ENCODE peak calls at places on chromosomes 1 and 21, in seven cellular contexts. One of them, this sample, is unnamed.

GRCh38 chr1:102182603-102183260 is 186.0 kb upstream of the OLFM3 start:
- DNase-seq in GM23248: no peak
- DNase-seq in MM.1S: no peak
- DNase-seq in PC-3: no peak
- DNase-seq in HCT116: no peak
- DNase-seq in OCI-LY7: no peak
- DNase-seq in GM23338: no peak
- DNase-seq in this sample: no peak

GRCh38 chr1:115183711-115184259 is 94.5 kb upstream of the TSPAN2 start:
- DNase-seq in GM23248: no peak
- DNase-seq in MM.1S: no peak
- DNase-seq in PC-3: no peak
- DNase-seq in HCT116: no peak
- DNase-seq in OCI-LY7: no peak
- DNase-seq in GM23338: no peak
- DNase-seq in this sample: peak; percentile 25

GRCh38 chr1:153916297-153916696 is 6.5 kb downstream of the GATAD2B start:
- DNase-seq in GM23248: no peak
- DNase-seq in MM.1S: no peak
- DNase-seq in PC-3: no peak
- DNase-seq in HCT116: no peak
- DNase-seq in OCI-LY7: no peak
- DNase-seq in GM23338: no peak
- DNase-seq in this sample: no peak

GRCh38 chr21:40531421-40531820 is 315.5 kb downstream of the DSCAM start:
- DNase-seq in GM23248: no peak
- DNase-seq in MM.1S: no peak
- DNase-seq in PC-3: no peak
- DNase-seq in HCT116: no peak
- DNase-seq in OCI-LY7: no peak
- DNase-seq in GM23338: peak; percentile 2
- DNase-seq in this sample: no peak

GRCh38 chr1:205832326-205832751 is 17.6 kb downstream of the PM20D1 start:
- DNase-seq in GM23248: no peak
- DNase-seq in MM.1S: no peak
- DNase-seq in PC-3: no peak
- DNase-seq in HCT116: no peak
- DNase-seq in OCI-LY7: no peak
- DNase-seq in GM23338: no peak
- DNase-seq in this sample: no peak

GRCh38 chr1:43437031-43437973 is 16.4 kb downstream of the HYI start:
- DNase-seq in GM23248: no peak
- DNase-seq in MM.1S: no peak
- DNase-seq in PC-3: no peak
- DNase-seq in HCT116: no peak
- DNase-seq in OCI-LY7: no peak
- DNase-seq in GM23338: peak; percentile 36
- DNase-seq in this sample: no peak

GRCh38 chr1:204409111-204409510 is 2.5 kb downstream of the PPP1R15B start:
- DNase-seq in GM23248: peak; percentile 37
- DNase-seq in MM.1S: no peak
- DNase-seq in PC-3: no peak
- DNase-seq in HCT116: no peak
- DNase-seq in OCI-LY7: no peak
- DNase-seq in GM23338: no peak
- DNase-seq in this sample: no peak

GRCh38 chr21:42021751-42022430 is 11.7 kb upstream of the ZBTB21 start:
- DNase-seq in GM23248: no peak
- DNase-seq in MM.1S: no peak
- DNase-seq in PC-3: no peak
- DNase-seq in HCT116: no peak
- DNase-seq in OCI-LY7: no peak
- DNase-seq in GM23338: peak; percentile 66
- DNase-seq in this sample: no peak

GRCh38 chr1:152050886-152051764 is 14.3 kb upstream of the S100A11 start:
- DNase-seq in GM23248: peak; percentile 57
- DNase-seq in MM.1S: no peak
- DNase-seq in PC-3: peak; percentile 44
- DNase-seq in HCT116: no peak
- DNase-seq in OCI-LY7: no peak
- DNase-seq in GM23338: peak; percentile 15
- DNase-seq in this sample: no peak

GRCh38 chr1:228077565-228078330 is 4.8 kb upstream of the ARF1 start:
- DNase-seq in GM23248: no peak
- DNase-seq in MM.1S: no peak
- DNase-seq in PC-3: no peak
- DNase-seq in HCT116: no peak
- DNase-seq in OCI-LY7: no peak
- DNase-seq in GM23338: no peak
- DNase-seq in this sample: no peak

GRCh38 chr1:67009792-67010191 is 44.2 kb downstream of the SLC35D1 start:
- DNase-seq in GM23248: no peak
- DNase-seq in MM.1S: no peak
- DNase-seq in PC-3: no peak
- DNase-seq in HCT116: no peak
- DNase-seq in OCI-LY7: no peak
- DNase-seq in GM23338: no peak
- DNase-seq in this sample: no peak

GRCh38 chr1:56301791-56302190 is 277.6 kb downstream of the PLPP3 start:
- DNase-seq in GM23248: peak; percentile 67
- DNase-seq in MM.1S: no peak
- DNase-seq in PC-3: peak; percentile 85
- DNase-seq in HCT116: no peak
- DNase-seq in OCI-LY7: no peak
- DNase-seq in GM23338: no peak
- DNase-seq in this sample: no peak

GRCh38 chr1:195075973-195076372 is 1532.3 kb downstream of the KCNT2 start:
- DNase-seq in GM23248: no peak
- DNase-seq in MM.1S: no peak
- DNase-seq in PC-3: no peak
- DNase-seq in HCT116: no peak
- DNase-seq in OCI-LY7: no peak
- DNase-seq in GM23338: no peak
- DNase-seq in this sample: no peak

GRCh38 chr1:76494807-76495206 is 372.5 kb upstream of the ST6GALNAC5 start:
- DNase-seq in GM23248: peak; percentile 57
- DNase-seq in MM.1S: no peak
- DNase-seq in PC-3: no peak
- DNase-seq in HCT116: no peak
- DNase-seq in OCI-LY7: no peak
- DNase-seq in GM23338: peak; percentile 16
- DNase-seq in this sample: no peak

GRCh38 chr1:158793604-158794003 is 12.6 kb upstream of the OR6N2 start:
- DNase-seq in GM23248: peak; percentile 8
- DNase-seq in MM.1S: peak; percentile 53
- DNase-seq in PC-3: no peak
- DNase-seq in HCT116: no peak
- DNase-seq in OCI-LY7: peak; percentile 30
- DNase-seq in GM23338: peak; percentile 68
- DNase-seq in this sample: no peak

GRCh38 chr1:179817789-179818188 is 59.8 kb downstream of the TOR1AIP2 start:
- DNase-seq in GM23248: peak; percentile 79
- DNase-seq in MM.1S: no peak
- DNase-seq in PC-3: no peak
- DNase-seq in HCT116: no peak
- DNase-seq in OCI-LY7: no peak
- DNase-seq in GM23338: no peak
- DNase-seq in this sample: no peak

GRCh38 chr1:233904979-233905415 is 521 bp downstream of the SLC35F3 start:
- DNase-seq in GM23248: peak; percentile 6
- DNase-seq in MM.1S: no peak
- DNase-seq in PC-3: peak; percentile 49
- DNase-seq in HCT116: no peak
- DNase-seq in OCI-LY7: no peak
- DNase-seq in GM23338: no peak
- DNase-seq in this sample: peak; percentile 32

GRCh38 chr21:26115346-26115745 is 55.2 kb downstream of the APP start:
- DNase-seq in GM23248: no peak
- DNase-seq in MM.1S: no peak
- DNase-seq in PC-3: peak; percentile 70
- DNase-seq in HCT116: no peak
- DNase-seq in OCI-LY7: no peak
- DNase-seq in GM23338: no peak
- DNase-seq in this sample: no peak

GRCh38 chr1:197486948-197487347 is 218.9 kb downstream of the CRB1 start:
- DNase-seq in GM23248: no peak
- DNase-seq in MM.1S: no peak
- DNase-seq in PC-3: no peak
- DNase-seq in HCT116: no peak
- DNase-seq in OCI-LY7: no peak
- DNase-seq in GM23338: no peak
- DNase-seq in this sample: peak; percentile 20

GRCh38 chr1:183135336-183135735 is 50.7 kb upstream of the LAMC2 start:
- DNase-seq in GM23248: no peak
- DNase-seq in MM.1S: no peak
- DNase-seq in PC-3: no peak
- DNase-seq in HCT116: no peak
- DNase-seq in OCI-LY7: no peak
- DNase-seq in GM23338: no peak
- DNase-seq in this sample: no peak

GRCh38 chr1:183126528-183126927 is 59.5 kb upstream of the LAMC2 start:
- DNase-seq in GM23248: peak; percentile 59
- DNase-seq in MM.1S: no peak
- DNase-seq in PC-3: no peak
- DNase-seq in HCT116: no peak
- DNase-seq in OCI-LY7: no peak
- DNase-seq in GM23338: no peak
- DNase-seq in this sample: no peak

GRCh38 chr1:183129921-183130675 is 56.0 kb upstream of the LAMC2 start:
- DNase-seq in GM23248: peak; percentile 51
- DNase-seq in MM.1S: no peak
- DNase-seq in PC-3: no peak
- DNase-seq in HCT116: no peak
- DNase-seq in OCI-LY7: no peak
- DNase-seq in GM23338: no peak
- DNase-seq in this sample: no peak

GRCh38 chr1:183126000-183126366 is 60.1 kb upstream of the LAMC2 start:
- DNase-seq in GM23248: no peak
- DNase-seq in MM.1S: no peak
- DNase-seq in PC-3: no peak
- DNase-seq in HCT116: no peak
- DNase-seq in OCI-LY7: no peak
- DNase-seq in GM23338: no peak
- DNase-seq in this sample: no peak

GRCh38 chr1:183131166-183131565 is 54.9 kb upstream of the LAMC2 start:
- DNase-seq in GM23248: no peak
- DNase-seq in MM.1S: no peak
- DNase-seq in PC-3: no peak
- DNase-seq in HCT116: no peak
- DNase-seq in OCI-LY7: no peak
- DNase-seq in GM23338: no peak
- DNase-seq in this sample: no peak
- H3K9me2 ChIP-seq in GM23248: no peaks in the 10 kb centered on the region
- H3K9me2 ChIP-seq in MM.1S: no peaks in the 10 kb centered on the region
- H3K9me2 ChIP-seq in PC-3: no peaks in the 10 kb centered on the region
- H3K9me2 ChIP-seq in HCT116: no peaks in the 10 kb centered on the region
- H3K9me2 ChIP-seq in OCI-LY7: no peaks in the 10 kb centered on the region
- H3K9me2 ChIP-seq in GM23338: no peaks in the 10 kb centered on the region
- H3K9me2 ChIP-seq in this sample: no peaks in the 10 kb centered on the region

DNA sequence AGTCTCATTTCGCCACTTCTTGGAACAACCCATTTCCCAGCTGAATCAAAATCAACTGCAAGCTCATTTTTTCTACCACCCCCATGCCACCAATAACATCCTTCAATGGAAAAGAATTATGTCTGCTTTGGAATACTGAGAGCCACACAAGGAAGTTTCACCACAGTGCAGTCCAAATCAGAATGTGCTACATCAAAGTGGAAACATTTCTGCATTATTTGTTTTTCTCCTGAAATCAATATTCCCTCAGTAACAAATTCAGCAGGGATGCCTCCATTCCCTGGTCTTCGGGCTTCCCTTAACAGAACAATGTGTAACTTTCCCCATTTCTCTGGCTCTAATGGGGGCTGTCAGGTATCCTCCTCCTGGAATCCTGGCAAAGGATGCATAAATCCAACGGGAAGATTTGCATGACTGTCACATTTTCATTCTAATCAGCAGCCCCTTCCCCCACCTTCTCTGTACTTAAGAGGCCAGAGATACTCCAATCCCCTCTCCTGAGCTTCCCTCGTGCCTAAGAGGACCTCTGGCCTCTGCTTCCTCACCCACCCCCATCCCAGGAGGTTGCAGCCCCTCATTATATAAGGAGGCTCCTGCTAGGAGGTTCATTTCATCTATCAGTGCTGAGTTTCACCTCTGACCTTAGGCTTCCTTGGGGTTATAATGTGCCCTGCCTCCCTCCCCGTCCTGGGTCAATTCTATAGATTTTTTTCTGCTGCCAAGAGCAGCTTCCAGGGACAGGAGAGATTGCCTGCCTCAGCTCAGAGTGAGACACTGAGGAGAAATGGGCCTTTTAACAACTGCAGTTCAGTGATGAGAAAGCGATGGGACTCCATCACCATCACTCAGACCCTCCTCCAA is 201.1 kb downstream of the OMA1 start:
- DNase-seq in GM23248: no peak
- DNase-seq in MM.1S: no peak
- DNase-seq in PC-3: no peak
- DNase-seq in HCT116: no peak
- DNase-seq in OCI-LY7: no peak
- DNase-seq in GM23338: peak; percentile 30
- DNase-seq in this sample: no peak
- H3K9me2 ChIP-seq in GM23248: no peaks in the 10 kb centered on the region
- H3K9me2 ChIP-seq in MM.1S: no peaks in the 10 kb centered on the region
- H3K9me2 ChIP-seq in PC-3: no peaks in the 10 kb centered on the region
- H3K9me2 ChIP-seq in HCT116: no peaks in the 10 kb centered on the region
- H3K9me2 ChIP-seq in OCI-LY7: no peaks in the 10 kb centered on the region
- H3K9me2 ChIP-seq in GM23338: peaks cover 3% of the 10 kb centered on the region
- H3K9me2 ChIP-seq in this sample: no peaks in the 10 kb centered on the region

DNA sequence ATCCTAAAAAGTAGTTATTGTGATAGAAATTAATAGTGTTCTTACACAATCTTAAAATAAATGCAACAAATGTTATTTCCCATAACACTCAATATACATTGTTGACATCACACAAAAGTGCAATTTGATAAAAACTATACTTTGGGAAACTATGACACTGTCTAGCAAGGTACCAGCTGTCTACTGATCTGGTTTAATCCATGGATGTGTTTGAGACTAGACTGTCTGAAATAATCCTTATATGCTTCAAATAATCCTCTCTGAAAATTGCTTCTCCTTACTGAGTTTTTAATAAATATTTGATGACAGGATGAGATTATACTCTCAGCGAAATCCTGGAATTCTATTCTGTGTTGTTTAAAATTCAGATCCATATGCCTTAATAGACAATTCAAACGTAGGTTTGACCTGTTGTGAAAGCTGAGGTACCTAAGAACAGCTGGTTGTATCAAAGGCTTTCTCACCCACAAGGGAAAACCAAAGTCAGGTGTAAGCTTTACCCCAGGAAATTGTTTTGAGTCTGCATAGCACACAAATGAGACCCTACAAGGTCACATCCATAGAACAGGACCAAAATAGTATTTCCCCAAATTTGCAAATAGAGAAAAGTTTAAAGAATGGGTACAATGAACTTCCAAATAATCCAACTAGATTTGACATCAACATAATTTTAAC is 8.8 kb upstream of the GFI1 start:
- DNase-seq in GM23248: no peak
- DNase-seq in MM.1S: peak; percentile 45
- DNase-seq in PC-3: no peak
- DNase-seq in HCT116: no peak
- DNase-seq in OCI-LY7: no peak
- DNase-seq in GM23338: no peak
- DNase-seq in this sample: no peak
- H3K9me2 ChIP-seq in GM23248: no peaks in the 10 kb centered on the region
- H3K9me2 ChIP-seq in MM.1S: no peaks in the 10 kb centered on the region
- H3K9me2 ChIP-seq in PC-3: no peaks in the 10 kb centered on the region
- H3K9me2 ChIP-seq in HCT116: no peaks in the 10 kb centered on the region
- H3K9me2 ChIP-seq in OCI-LY7: no peaks in the 10 kb centered on the region
- H3K9me2 ChIP-seq in GM23338: no peaks in the 10 kb centered on the region
- H3K9me2 ChIP-seq in this sample: no peaks in the 10 kb centered on the region

GRCh38 chr1:201156819-201157218 is 2.5 kb upstream of the TMEM9 start:
- DNase-seq in GM23248: no peak
- DNase-seq in MM.1S: no peak
- DNase-seq in PC-3: no peak
- DNase-seq in HCT116: no peak
- DNase-seq in OCI-LY7: no peak
- DNase-seq in GM23338: no peak
- DNase-seq in this sample: no peak
- H3K9me2 ChIP-seq in GM23248: no peaks in the 10 kb centered on the region
- H3K9me2 ChIP-seq in MM.1S: no peaks in the 10 kb centered on the region
- H3K9me2 ChIP-seq in PC-3: no peaks in the 10 kb centered on the region
- H3K9me2 ChIP-seq in HCT116: no peaks in the 10 kb centered on the region
- H3K9me2 ChIP-seq in OCI-LY7: no peaks in the 10 kb centered on the region
- H3K9me2 ChIP-seq in GM23338: no peaks in the 10 kb centered on the region
- H3K9me2 ChIP-seq in this sample: no peaks in the 10 kb centered on the region